ENCODE peak calls at places on chromosome 9, in ten cellular contexts. H is cerebellar cortex; W is bronchial epithelial cell; F is heart right ventricle; B is NK-92 treated with Interleukin-12 subunit alpha and Interleukin-12 subunit beta, amount 100 ng/mL, for 24 hours; M is fibroblast of mammary gland; S is activated naive CD8-positive, alpha-beta T cell treated with anti-CD3 and anti-CD28 coated beads, Interleukin-2, amount 50 U/mL, for 16 hours; X is foreskin fibroblast; R is IMR-90; V is endodermal cell. Z is an unnamed sample.

GRCh38 chr9:100714372-100715099 is 136.7 kb downstream of the CAVIN4 start:
- DNase-seq in H (peak), W (peak), F (peak), B (no peak), M (peak), S (no peak), X (peak), R (peak), V (peak), Z (peak)

GRCh38 chr9:129838707-129839259 is 3.5 kb downstream of the USP20 start:
- DNase-seq in H (no peak), W (peak), F (no peak), B (no peak), M (peak), S (no peak), X (peak), R (peak), V (no peak), Z (peak)

GRCh38 chr9:115158666-115159481 is 40.9 kb upstream of the TNC start:
- DNase-seq in H (no peak), W (peak), F (no peak), B (no peak), M (peak), S (no peak), X (peak), R (peak), V (no peak), Z (peak)

GRCh38 chr9:35984021-35984420 is 26.1 kb upstream of the OR2S2 start:
- DNase-seq in H (no peak), W (no peak), F (no peak), B (no peak), M (no peak), S (no peak), X (no peak), R (no peak), V (no peak), Z (no peak)

GRCh38 chr9:127598839-127599549 is 13.1 kb upstream of the STXBP1 start:
- DNase-seq in H (no peak), W (no peak), F (no peak), B (no peak), M (no peak), S (no peak), X (no peak), R (no peak), V (no peak), Z (no peak)

GRCh38 chr9:76453785-76454184 is 5.2 kb upstream of the GCNT1 start:
- DNase-seq in H (no peak), W (peak), F (no peak), B (no peak), M (peak), S (no peak), X (peak), R (peak), V (no peak), Z (peak)

GRCh38 chr9:70013598-70014196 is 30.0 kb upstream of the MAMDC2 start:
- DNase-seq in H (no peak), W (peak), F (no peak), B (no peak), M (peak), S (no peak), X (peak), R (peak), V (no peak), Z (no peak)

GRCh38 chr9:116267021-116267420 is 113.4 kb downstream of the PAPPA start:
- DNase-seq in H (no peak), W (peak), F (no peak), B (no peak), M (peak), S (no peak), X (peak), R (peak), V (no peak), Z (no peak)

GRCh38 chr9:136007906-136008692 is 46.9 kb upstream of the UBAC1 start:
- DNase-seq in H (no peak), W (peak), F (no peak), B (no peak), M (peak), S (no peak), X (peak), R (peak), V (no peak), Z (no peak)

GRCh38 chr9:89598926-89599325 is 5.9 kb upstream of the GADD45G start:
- DNase-seq in H (no peak), W (no peak), F (no peak), B (no peak), M (no peak), S (no peak), X (no peak), R (no peak), V (no peak), Z (no peak)

GRCh38 chr9:104868687-104869404 is 59.1 kb downstream of the ABCA1 start:
- DNase-seq in H (no peak), W (peak), F (peak), B (no peak), M (peak), S (no peak), X (peak), R (peak), V (peak), Z (no peak)

GRCh38 chr9:129140397-129141065 is 29.3 kb downstream of the PTPA start:
- DNase-seq in H (peak), W (peak), F (peak), B (no peak), M (peak), S (no peak), X (peak), R (peak), V (peak), Z (no peak)

GRCh38 chr9:93091056-93091452 is 5.0 kb upstream of the CARD19 start:
- DNase-seq in H (no peak), W (no peak), F (no peak), B (no peak), M (no peak), S (no peak), X (no peak), R (no peak), V (peak), Z (no peak)

GRCh38 chr9:111959960-111960359 is 63.3 kb downstream of the UGCG start:
- DNase-seq in H (no peak), W (peak), F (no peak), B (no peak), M (no peak), S (no peak), X (peak), R (peak), V (no peak), Z (no peak)

GRCh38 chr9:124005372-124005771 is 6.2 kb upstream of the LHX2 start:
- DNase-seq in H (no peak), W (no peak), F (no peak), B (no peak), M (no peak), S (no peak), X (no peak), R (no peak), V (peak), Z (no peak)

GRCh38 chr9:111961011-111961410 is 64.4 kb downstream of the UGCG start:
- DNase-seq in H (no peak), W (peak), F (no peak), B (no peak), M (peak), S (no peak), X (peak), R (peak), V (no peak), Z (no peak)

GRCh38 chr9:134344068-134344820 is 18.0 kb downstream of the RXRA start:
- DNase-seq in H (no peak), W (no peak), F (peak), B (no peak), M (peak), S (no peak), X (no peak), R (peak), V (peak), Z (no peak)

GRCh38 chr9:118962426-118962825 is 406.8 kb downstream of the BRINP1 start:
- DNase-seq in H (peak), W (no peak), F (no peak), B (no peak), M (peak), S (no peak), X (no peak), R (no peak), V (no peak), Z (no peak)

GRCh38 chr9:104944871-104945270 is 16.9 kb upstream of the ABCA1 start:
- DNase-seq in H (no peak), W (no peak), F (no peak), B (no peak), M (no peak), S (no peak), X (no peak), R (no peak), V (no peak), Z (no peak)

GRCh38 chr9:133006731-133007352 is 24.0 kb upstream of the GTF3C5 start:
- DNase-seq in H (no peak), W (no peak), F (no peak), B (no peak), M (no peak), S (no peak), X (no peak), R (no peak), V (peak), Z (no peak)

GRCh38 chr9:26801772-26802171 is 90.8 kb downstream of the CAAP1 start:
- DNase-seq in H (no peak), W (no peak), F (no peak), B (no peak), M (no peak), S (no peak), X (no peak), R (no peak), V (no peak), Z (no peak)

GRCh38 chr9:88076286-88077070 is 61.8 kb downstream of the SPATA31C2 start:
- DNase-seq in H (peak), W (peak), F (peak), B (no peak), M (peak), S (no peak), X (peak), R (peak), V (peak), Z (no peak)

GRCh38 chr9:95557142-95557541 is 40.4 kb upstream of the PTCH1 start:
- DNase-seq in H (no peak), W (no peak), F (no peak), B (no peak), M (no peak), S (no peak), X (no peak), R (no peak), V (no peak), Z (no peak)

GRCh38 chr9:19116391-19116790 is 10.9 kb downstream of the PLIN2 start:
- DNase-seq in H (no peak), W (peak), F (peak), B (peak), M (peak), S (no peak), X (peak), R (peak), V (no peak), Z (peak)

GRCh38 chr9:115369322-115369957 is 251.5 kb upstream of the TNC start:
- DNase-seq in H (peak), W (peak), F (peak), B (no peak), M (peak), S (no peak), X (peak), R (peak), V (no peak), Z (peak)

GRCh38 chr9:278651-279050 is 64.0 kb downstream of the DOCK8 start:
- DNase-seq in H (no peak), W (no peak), F (no peak), B (peak), M (no peak), S (no peak), X (no peak), R (no peak), V (no peak), Z (no peak)

GRCh38 chr9:19232830-19233194 is 2.3 kb downstream of the DENND4C start:
- DNase-seq in H (peak), W (peak), F (no peak), B (no peak), M (peak), S (no peak), X (peak), R (peak), V (no peak), Z (no peak)

GRCh38 chr9:7121055-7121454 is 363.3 kb downstream of the KDM4C start:
- DNase-seq in H (no peak), W (no peak), F (no peak), B (peak), M (peak), S (no peak), X (no peak), R (no peak), V (no peak), Z (no peak)

GRCh38 chr9:3647652-3648051 is 121.9 kb upstream of the RFX3 start:
- DNase-seq in H (peak), W (peak), F (no peak), B (no peak), M (no peak), S (no peak), X (no peak), R (no peak), V (no peak), Z (no peak)

GRCh38 chr9:17521456-17521855 is 57.4 kb upstream of the SH3GL2 start:
- DNase-seq in H (peak), W (no peak), F (no peak), B (no peak), M (no peak), S (no peak), X (no peak), R (no peak), V (no peak), Z (no peak)

GRCh38 chr9:126545116-126545515 is 68.6 kb upstream of the LMX1B start:
- DNase-seq in H (no peak), W (no peak), F (no peak), B (no peak), M (no peak), S (no peak), X (no peak), R (no peak), V (no peak), Z (no peak)

GRCh38 chr9:110155744-110156143 is 52.2 kb downstream of the C9orf152 start:
- DNase-seq in H (no peak), W (no peak), F (no peak), B (no peak), M (no peak), S (no peak), X (no peak), R (no peak), V (no peak), Z (no peak)

GRCh38 chr9:96618209-96619108 is 1.2 kb downstream of the CDC14B start:
- DNase-seq in H (peak), W (peak), F (peak), B (no peak), M (peak), S (no peak), X (peak), R (peak), V (peak), Z (no peak)